ENCODE peak calls at places on chromosomes 13 and 19, in ten cellular contexts. Q is heart right ventricle; W is HEK293T; D is LoVo; Z is posterior cingulate gyrus; H is Right ventricle myocardium superior; U is natural killer cell treated with Interleukin-12 subunit alpha and Interleukin-12 subunit beta and Interleukin-15 and Interleukin-18, amount 100 ng/mL, for 72 hours; T is stimulated activated CD4-positive, alpha-beta T cell treated with anti-CD3 and anti-CD28 coated beads, Interleukin-4, amount 100 ng/mL, for 48 hours; C is cardiac muscle cell; M is stimulated activated CD8-positive, alpha-beta memory T cell treated with anti-CD3 and anti-CD28 coated beads, Interleukin-15, amount 100 ng/mL, for 4 hours. G is an unnamed sample.

GRCh38 chr13:108922108-108922507 is 292.7 kb downstream of the MYO16 start:
- DNase-seq in D (no peak), H (no peak), U (no peak), C (no peak), T (no peak), Q (no peak), M (no peak), Z (no peak), W (no peak), G (no peak)

GRCh38 chr19:16342002-16342715 is 17.5 kb downstream of the KLF2 start:
- DNase-seq in U (peak; percentile 79), W (no peak), Q (peak; percentile 68), D (no peak), M (no peak), C (peak; percentile 36), Z (peak; percentile 31), H (peak; percentile 64), T (no peak), G (no peak)

GRCh38 chr13:107035778-107036177 is 467.8 kb upstream of the ARGLU1 start:
- DNase-seq in W (no peak), T (no peak), Z (no peak), D (no peak), Q (no peak), H (no peak), U (no peak), M (no peak), C (peak; percentile 25), G (no peak)

GRCh38 chr19:15372470-15372869 is 7.1 kb downstream of the AKAP8 start:
- DNase-seq in M (no peak), Q (no peak), D (no peak), Z (no peak), H (no peak), U (no peak), C (no peak), W (no peak), T (no peak), G (no peak)

GRCh38 chr19:8500158-8500557 is 2.3 kb downstream of the PRAM1 start:
- DNase-seq in M (no peak), Z (no peak), D (no peak), C (peak; percentile 29), U (no peak), T (no peak), H (no peak), Q (no peak), W (no peak), G (no peak)

GRCh38 chr13:98775844-98776598 is 23.5 kb upstream of the SLC15A1 start:
- DNase-seq in C (no peak), W (no peak), Z (no peak), Q (no peak), M (no peak), T (no peak), D (peak; percentile 98), U (no peak), H (no peak), G (peak; percentile 98)

GRCh38 chr13:74695021-74695800 is 561.0 kb upstream of the KLF12 start:
- DNase-seq in U (no peak), M (no peak), C (no peak), T (no peak), Z (no peak), W (no peak), Q (no peak), H (no peak), D (no peak), G (no peak)

GRCh38 chr19:15177269-15178116 is 23.3 kb downstream of the NOTCH3 start:
- DNase-seq in D (peak; percentile 80), M (peak; percentile 44), Q (peak; percentile 70), C (peak; percentile 78), H (peak; percentile 90), W (peak; percentile 93), Z (peak; percentile 77), T (peak; percentile 85), U (peak; percentile 84), G (peak; percentile 78)

GRCh38 chr13:23776698-23777570 is 112.3 kb downstream of the MIPEP start:
- DNase-seq in T (no peak), H (no peak), Q (no peak), C (peak; percentile 42), D (no peak), W (no peak), U (no peak), Z (no peak), M (no peak), G (no peak)

GRCh38 chr19:52748336-52748950 is 13.6 kb upstream of the ZNF611 start:
- DNase-seq in Q (peak; percentile 8), U (no peak), M (no peak), D (peak; percentile 43), H (no peak), C (peak; percentile 67), W (no peak), Z (no peak), T (no peak), G (peak; percentile 48)

GRCh38 chr19:1608414-1609391 is 3.4 kb upstream of the UQCR11 start:
- DNase-seq in D (peak; percentile 12), C (no peak), M (no peak), Q (no peak), U (no peak), Z (no peak), W (no peak), T (no peak), H (no peak), G (no peak)

GRCh38 chr19:18353378-18354005 is 13.1 kb downstream of the PGPEP1 start:
- DNase-seq in Q (no peak), U (no peak), T (no peak), H (no peak), D (no peak), C (no peak), Z (no peak), M (no peak), W (no peak), G (no peak)

GRCh38 chr13:85313761-85314503 is 485.3 kb downstream of the SLITRK6 start:
- DNase-seq in T (no peak), W (peak; percentile 40), Z (no peak), U (no peak), H (no peak), D (peak; percentile 14), C (peak; percentile 3), Q (no peak), M (no peak), G (peak; percentile 83)

GRCh38 chr13:64158910-64159309 is 2743.3 kb upstream of the PCDH20 start:
- DNase-seq in C (peak; percentile 62), W (no peak), T (no peak), D (no peak), U (no peak), H (no peak), Z (no peak), Q (no peak), M (no peak), G (no peak)

GRCh38 chr13:114004416-114005205 is 30.7 kb upstream of the C13orf46 start:
- DNase-seq in Z (no peak), U (peak; percentile 37), W (no peak), D (peak; percentile 86), H (peak; percentile 65), C (peak; percentile 92), Q (no peak), M (no peak), T (no peak), G (peak; percentile 65)

GRCh38 chr19:50510700-50511068 is 307 bp downstream of the JOSD2 start:
- DNase-seq in D (no peak), H (no peak), Q (no peak), Z (no peak), U (no peak), C (peak; percentile 18), M (no peak), W (no peak), T (no peak), G (no peak)

GRCh38 chr13:48853381-48854102 is 122.2 kb upstream of the FNDC3A start:
- DNase-seq in Q (no peak), W (no peak), D (peak; percentile 27), H (no peak), U (no peak), Z (no peak), T (no peak), C (peak; percentile 39), M (no peak), G (no peak)

GRCh38 chr19:43518051-43518450 is 8.9 kb downstream of the ETHE1 start:
- DNase-seq in C (no peak), D (no peak), M (no peak), W (no peak), Z (no peak), T (no peak), Q (no peak), H (no peak), U (no peak), G (no peak)

GRCh38 chr19:46886546-46887239 is 25.9 kb downstream of the ARHGAP35 start:
- DNase-seq in T (no peak), Z (no peak), C (no peak), D (no peak), M (no peak), W (no peak), H (no peak), Q (no peak), U (no peak), G (no peak)

GRCh38 chr13:98405107-98405571 is 171.8 kb downstream of the STK24 start:
- DNase-seq in Z (no peak), W (peak; percentile 47), M (no peak), U (no peak), Q (no peak), C (peak; percentile 69), T (no peak), D (no peak), H (no peak), G (no peak)

GRCh38 chr13:76820759-76821158 is 65.4 kb downstream of the KCTD12 start:
- DNase-seq in H (peak; percentile 80), Q (peak; percentile 78), M (no peak), Z (no peak), U (no peak), C (peak; percentile 59), T (no peak), D (no peak), W (no peak), G (no peak)

GRCh38 chr13:111166882-111167281 is 51.8 kb downstream of the ARHGEF7 start:
- DNase-seq in D (no peak), T (no peak), Q (no peak), W (no peak), U (no peak), H (no peak), C (no peak), M (no peak), Z (no peak), G (no peak)

GRCh38 chr19:30280018-30280417 is 92.2 kb upstream of the ZNF536 start:
- DNase-seq in U (no peak), H (no peak), Z (no peak), C (no peak), W (no peak), D (no peak), T (no peak), M (no peak), Q (no peak), G (no peak)

GRCh38 chr13:54574791-54575190 is 1546.2 kb downstream of the OLFM4 start:
- DNase-seq in M (no peak), H (no peak), U (no peak), T (no peak), D (peak; percentile 32), W (no peak), Z (no peak), Q (no peak), C (no peak), G (peak; percentile 52)

GRCh38 chr13:85724554-85725432 is 74.4 kb downstream of the SLITRK6 start:
- DNase-seq in U (no peak), Z (no peak), C (no peak), D (no peak), M (no peak), Q (no peak), T (no peak), H (no peak), W (no peak), G (peak; percentile 43)

GRCh38 chr19:7778081-7778480 is 15.0 kb downstream of the CLEC4M start:
- DNase-seq in C (no peak), T (no peak), Q (peak; percentile 18), D (no peak), M (no peak), H (no peak), U (no peak), W (no peak), Z (no peak), G (no peak)

GRCh38 chr19:2040647-2041435 is 10.2 kb downstream of the MKNK2 start:
- DNase-seq in Z (no peak), W (no peak), D (no peak), Q (peak; percentile 16), T (no peak), M (no peak), U (no peak), H (peak; percentile 52), C (no peak), G (no peak)

GRCh38 chr19:3057275-3057714 is 5.0 kb downstream of the TLE5 start:
- DNase-seq in Z (peak; percentile 49), Q (peak; percentile 86), T (no peak), D (no peak), W (no peak), U (peak; percentile 5), C (peak; percentile 90), M (no peak), H (peak; percentile 94), G (peak; percentile 61)

G was measured in HT-29.